ENCODE peak calls at places on chromosomes 16 and 17, in seven cellular contexts. X is neural crest cell, L is A549, Q is astrocyte of the spinal cord, I is AG09319, A is left lung, O is ovary. M is an unnamed sample.

GRCh38 chr16:87816507-87817100 is 50.8 kb upstream of the KLHDC4 start:
- DNase-seq in X (no peak), L (no peak), Q (no peak), I (no peak), A (no peak), O (no peak), M (no peak)

GRCh38 chr16:58638148-58639036 is 8.8 kb upstream of the CNOT1 start:
- DNase-seq in X (no peak), L (peak), Q (peak), I (peak), A (no peak), O (peak), M (no peak)

GRCh38 chr17:76909971-76910760 is 42.0 kb downstream of the MGAT5B start:
- DNase-seq in X (peak), L (peak), Q (peak), I (no peak), A (no peak), O (no peak), M (peak)

GRCh38 chr17:31508310-31509094 is 117.0 kb downstream of the RAB11FIP4 start:
- DNase-seq in X (no peak), L (peak), Q (no peak), I (no peak), A (no peak), O (no peak), M (peak)

GRCh38 chr16:68086336-68086821 is 1.2 kb downstream of the NFATC3 start:
- DNase-seq in X (no peak), L (peak), Q (peak), I (no peak), A (no peak), O (no peak), M (no peak)

GRCh38 chr17:72481572-72481971 is 360.8 kb downstream of the SOX9 start:
- DNase-seq in X (no peak), L (no peak), Q (no peak), I (no peak), A (no peak), O (no peak), M (no peak)

GRCh38 chr16:71721066-71721740 is 3.3 kb downstream of the PHLPP2 start:
- DNase-seq in X (no peak), L (no peak), Q (no peak), I (no peak), A (no peak), O (no peak), M (no peak)

GRCh38 chr17:7079581-7080444 is at the start of gene CLEC10A:
- DNase-seq in X (no peak), L (no peak), Q (no peak), I (no peak), A (no peak), O (no peak), M (no peak)

GRCh38 chr17:68381076-68381900 is 76.0 kb downstream of the WIPI1 start:
- DNase-seq in X (no peak), L (no peak), Q (peak), I (peak), A (no peak), O (no peak), M (no peak)

GRCh38 chr17:36850794-36851193 is 86.5 kb upstream of the LHX1 start:
- DNase-seq in X (no peak), L (peak), Q (peak), I (no peak), A (no peak), O (no peak), M (no peak)

GRCh38 chr17:39667262-39668140 is 752 bp upstream of the PNMT start:
- DNase-seq in X (no peak), L (no peak), Q (no peak), I (no peak), A (peak), O (no peak), M (no peak)

GRCh38 chr16:66481081-66481942 is 54.2 kb downstream of the BEAN1 start:
- DNase-seq in X (no peak), L (no peak), Q (no peak), I (no peak), A (no peak), O (no peak), M (no peak)

GRCh38 chr17:56121661-56122060 is 31.6 kb upstream of the ANKFN1 start:
- DNase-seq in X (no peak), L (no peak), Q (no peak), I (no peak), A (no peak), O (no peak), M (no peak)

GRCh38 chr16:12901597-12902436 is at the start of gene SHISA9:
- DNase-seq in X (peak), L (no peak), Q (no peak), I (no peak), A (no peak), O (no peak), M (no peak)

GRCh38 chr17:68511254-68511670 is 968 bp upstream of the PRKAR1A start:
- DNase-seq in X (no peak), L (peak), Q (peak), I (no peak), A (no peak), O (no peak), M (no peak)

GRCh38 chr17:33494156-33494555 is 201.1 kb upstream of the ASIC2 start:
- DNase-seq in X (no peak), L (no peak), Q (no peak), I (no peak), A (no peak), O (no peak), M (no peak)

GRCh38 chr16:80527297-80527696 is 13.5 kb upstream of the DYNLRB2 start:
- DNase-seq in X (no peak), L (no peak), Q (peak), I (no peak), A (no peak), O (no peak), M (peak)

GRCh38 chr16:53785044-53785443 is 81.1 kb downstream of the FTO start:
- DNase-seq in X (no peak), L (no peak), Q (no peak), I (no peak), A (no peak), O (no peak), M (no peak)

GRCh38 chr16:11824362-11824761 is 27.0 kb downstream of the RSL1D1 start:
- DNase-seq in X (no peak), L (no peak), Q (no peak), I (no peak), A (no peak), O (no peak), M (no peak)

GRCh38 chr17:17993366-17993765 is 20.7 kb downstream of the DRC3 start:
- DNase-seq in X (no peak), L (no peak), Q (no peak), I (no peak), A (no peak), O (no peak), M (no peak)

DNA sequence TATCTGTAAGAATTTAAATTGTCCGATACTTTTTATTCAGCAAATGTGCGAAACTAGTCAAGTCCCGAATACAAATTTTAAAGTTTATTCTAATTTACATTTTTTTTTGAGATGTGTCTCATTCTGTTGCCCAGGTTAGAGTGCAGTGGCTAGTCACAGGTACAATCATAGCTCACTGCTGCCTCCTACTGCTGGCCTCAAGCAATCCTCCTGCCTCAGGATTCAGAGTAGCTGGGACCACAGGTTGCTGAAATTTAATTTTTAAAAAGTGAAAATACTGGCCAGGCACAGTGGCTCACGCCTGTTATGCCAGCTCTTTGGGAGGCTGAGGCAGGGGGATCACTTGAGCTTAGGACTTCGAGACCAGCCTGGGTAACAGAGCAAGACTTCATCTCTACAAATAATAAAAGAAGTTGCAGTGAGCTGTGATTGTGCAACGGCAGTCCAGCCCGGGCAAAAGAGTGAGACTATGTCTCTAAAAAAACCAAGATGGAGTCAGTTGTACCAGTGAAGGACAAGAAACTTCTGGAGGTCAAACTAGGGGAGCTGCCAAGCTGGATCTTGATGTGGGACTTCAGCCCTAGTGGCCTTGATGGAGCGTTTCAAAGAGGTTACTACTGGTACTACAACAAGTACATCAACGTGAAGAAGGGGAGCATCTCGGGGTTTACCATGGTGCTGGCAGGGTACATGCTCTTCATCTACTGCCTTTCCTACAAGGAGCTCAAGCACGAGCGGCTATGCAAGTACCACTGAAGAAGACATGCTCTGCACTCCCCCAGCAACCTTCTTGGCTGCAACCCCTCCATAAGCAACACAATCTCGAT is 5.6 kb downstream of the POLG2 start:
- DNase-seq in X (no peak), L (no peak), Q (peak), I (no peak), A (no peak), O (no peak), M (no peak)
- TF ChIP-seq CTCF in X (peak), L (peak), Q (peak), I (peak), A (peak), O (no peak), M (peak)

GRCh38 chr17:1532836-1533602 is 16.6 kb upstream of the INPP5K start:
- DNase-seq in X (peak), L (no peak), Q (no peak), I (no peak), A (peak), O (no peak), M (no peak)
- TF ChIP-seq CTCF in X (peak), L (peak), Q (peak), I (peak), A (no peak), O (peak), M (peak)

GRCh38 chr17:4514779-4515178 is 16.1 kb downstream of the SPNS2 start:
- DNase-seq in X (no peak), L (no peak), Q (no peak), I (no peak), A (no peak), O (no peak), M (no peak)

GRCh38 chr17:4514206-4514605 is 15.5 kb downstream of the SPNS2 start:
- DNase-seq in X (no peak), L (no peak), Q (no peak), I (no peak), A (no peak), O (no peak), M (no peak)

GRCh38 chr17:4511199-4511932 is 12.7 kb downstream of the SPNS2 start:
- DNase-seq in X (no peak), L (no peak), Q (no peak), I (no peak), A (no peak), O (no peak), M (no peak)

GRCh38 chr17:4512156-4513112 is 13.8 kb downstream of the SPNS2 start:
- DNase-seq in X (no peak), L (no peak), Q (no peak), I (no peak), A (no peak), O (no peak), M (no peak)

DNA sequence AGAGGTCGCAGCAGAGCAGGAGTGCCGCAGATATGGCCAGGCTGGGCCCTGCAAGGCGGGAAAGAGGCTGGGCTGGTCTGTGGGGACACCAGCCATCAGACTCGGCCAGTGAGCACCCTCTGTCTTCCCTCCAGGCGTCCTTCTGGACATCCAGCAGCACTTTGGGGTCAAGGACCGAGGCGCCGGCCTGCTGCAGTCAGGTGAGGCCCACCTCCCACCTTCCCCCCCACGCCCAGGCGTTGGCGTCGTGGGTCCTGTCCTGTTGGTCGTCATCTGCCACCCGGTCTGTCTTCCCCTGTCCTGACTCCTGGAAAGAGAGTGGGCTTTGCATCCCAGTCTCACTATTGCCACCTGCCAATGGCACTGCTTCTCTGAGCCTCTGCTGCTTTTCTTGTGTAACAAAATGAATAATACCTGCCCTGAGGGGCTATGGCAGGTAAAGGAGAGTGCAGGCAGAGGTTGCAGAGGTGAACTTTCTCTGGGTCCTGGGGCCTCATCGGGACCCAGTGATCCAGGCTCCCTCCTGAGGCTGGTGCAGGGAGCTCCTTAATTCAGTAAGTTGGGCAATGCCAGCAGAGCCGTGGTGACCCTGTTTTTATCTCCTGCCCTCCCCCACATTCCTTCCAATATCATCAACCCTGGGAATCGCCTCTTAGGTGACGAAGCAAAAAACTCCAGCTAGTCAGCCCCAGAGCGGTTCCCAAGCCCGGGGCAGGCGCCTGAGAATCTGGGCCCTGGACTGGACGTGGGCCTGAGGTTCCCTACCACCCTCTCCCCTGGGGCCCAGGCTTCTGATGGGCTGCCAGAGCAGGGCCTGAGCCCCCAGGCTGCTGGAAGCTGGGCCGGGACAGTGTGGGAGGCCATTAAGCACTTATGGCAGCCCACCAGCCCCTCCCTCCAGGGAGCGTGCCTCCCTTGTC is 14.7 kb downstream of the SPNS2 start:
- DNase-seq in X (no peak), L (no peak), Q (no peak), I (no peak), A (no peak), O (no peak), M (no peak)
- TF ChIP-seq CTCF in X (no peak), L (no peak), Q (no peak), I (no peak), A (no peak), O (no peak), M (no peak)

GRCh38 chr17:51128089-51128488 is 7.4 kb upstream of the SPAG9 start:
- DNase-seq in X (no peak), L (no peak), Q (no peak), I (no peak), A (no peak), O (no peak), M (no peak)
- TF ChIP-seq CTCF in X (no peak), L (no peak), Q (no peak), I (no peak), A (no peak), O (no peak), M (no peak)

GRCh38 chr17:58084317-58084981 is 1.2 kb downstream of the DYNLL2 start:
- DNase-seq in X (no peak), L (peak), Q (no peak), I (no peak), A (no peak), O (peak), M (peak)
- TF ChIP-seq CTCF in X (peak), L (peak), Q (peak), I (no peak), A (no peak), O (no peak), M (peak)

GRCh38 chr16:61148930-61149329 is 887.3 kb downstream of the CDH8 start:
- DNase-seq in X (no peak), L (no peak), Q (no peak), I (no peak), A (no peak), O (no peak), M (no peak)
- TF ChIP-seq CTCF in X (peak), L (no peak), Q (no peak), I (no peak), A (no peak), O (no peak), M (peak)